ENCODE peak calls at places on chromosomes 12 and 14, in six cellular contexts. O is H1, F is HCT116, Z is HL-60, W is HepG2, V is prostate gland. L is an unnamed sample.

GRCh38 chr14:68896132-68896531 is 83.0 kb downstream of the ACTN1 start:
- DNase-seq in O (no peak), F (no peak), Z (no peak), W (no peak), V (no peak), L (no peak)

GRCh38 chr14:104639889-104640548 is 35.4 kb upstream of the TMEM179 start:
- DNase-seq in O (peak), F (peak), Z (peak), W (peak), V (peak), L (peak)

GRCh38 chr14:54692261-54692861 is 125.4 kb downstream of the SAMD4A start:
- DNase-seq in O (no peak), F (no peak), Z (no peak), W (no peak), V (no peak), L (no peak)

GRCh38 chr12:122981036-122981471 is 573 bp downstream of the ARL6IP4 start:
- DNase-seq in O (peak), F (no peak), Z (no peak), W (no peak), V (no peak), L (no peak)

GRCh38 chr12:89181271-89181920 is 170.9 kb downstream of the DUSP6 start:
- DNase-seq in O (no peak), F (no peak), Z (no peak), W (no peak), V (no peak), L (no peak)

GRCh38 chr12:27709932-27710591 is 570 bp upstream of the MRPS35 start:
- DNase-seq in O (peak), F (no peak), Z (peak), W (peak), V (peak), L (no peak)

GRCh38 chr12:1791104-1791927 is 29.0 kb upstream of the LRTM2 start:
- DNase-seq in O (peak), F (peak), Z (peak), W (peak), V (peak), L (peak)

GRCh38 chr14:69652942-69653680 is 41.7 kb downstream of the SUSD6 start:
- DNase-seq in O (no peak), F (no peak), Z (peak), W (no peak), V (no peak), L (peak)

GRCh38 chr14:72291908-72292688 is 359.9 kb downstream of the RGS6 start:
- DNase-seq in O (peak), F (peak), Z (no peak), W (peak), V (no peak), L (no peak)

GRCh38 chr12:92464911-92465310 is 237.9 kb upstream of the PLEKHG7 start:
- DNase-seq in O (no peak), F (no peak), Z (no peak), W (no peak), V (no peak), L (no peak)

GRCh38 chr12:109892165-109892715 is 7.8 kb upstream of the TCHP start:
- DNase-seq in O (no peak), F (no peak), Z (no peak), W (no peak), V (no peak), L (no peak)

GRCh38 chr12:27509032-27509431 is 15.0 kb upstream of the PPFIBP1 start:
- DNase-seq in O (no peak), F (no peak), Z (no peak), W (no peak), V (no peak), L (no peak)

GRCh38 chr14:78143489-78144145 is 26.6 kb upstream of the NRXN3 start:
- DNase-seq in O (no peak), F (no peak), Z (no peak), W (no peak), V (no peak), L (no peak)

GRCh38 chr14:104771918-104772706 is 19.2 kb downstream of the SIVA1 start:
- DNase-seq in O (no peak), F (no peak), Z (no peak), W (no peak), V (no peak), L (peak)

GRCh38 chr14:61145258-61145902 is 135.8 kb downstream of the TMEM30B start:
- DNase-seq in O (no peak), F (no peak), Z (no peak), W (no peak), V (peak), L (no peak)

GRCh38 chr12:56288705-56289387 is 11.3 kb downstream of the CS start:
- DNase-seq in O (no peak), F (no peak), Z (peak), W (no peak), V (no peak), L (no peak)

GRCh38 chr12:65306603-65307501 is 28.4 kb downstream of the MSRB3 start:
- DNase-seq in O (no peak), F (peak), Z (peak), W (peak), V (no peak), L (no peak)

GRCh38 chr14:36057452-36058142 is 118.9 kb downstream of the PTCSC3 start:
- DNase-seq in O (no peak), F (peak), Z (no peak), W (no peak), V (no peak), L (no peak)

GRCh38 chr12:124556896-124557501 is 10.4 kb downstream of the NCOR2 start:
- DNase-seq in O (no peak), F (no peak), Z (no peak), W (no peak), V (no peak), L (peak)

GRCh38 chr14:69610859-69611263 is 535 bp upstream of the SUSD6 start:
- DNase-seq in O (no peak), F (no peak), Z (no peak), W (no peak), V (no peak), L (no peak)

GRCh38 chr12:108568653-108569154 is 6.3 kb downstream of the ISCU start:
- DNase-seq in O (peak), F (no peak), Z (no peak), W (no peak), V (no peak), L (no peak)

GRCh38 chr14:21103710-21104447 is 3.0 kb downstream of the TMEM253 start:
- DNase-seq in O (peak), F (peak), Z (peak), W (peak), V (peak), L (peak)

GRCh38 chr12:68790952-68791234 is 17.1 kb upstream of the MDM2 start:
- DNase-seq in O (no peak), F (no peak), Z (no peak), W (no peak), V (no peak), L (no peak)

GRCh38 chr14:76257111-76257803 is 105.5 kb downstream of the GPATCH2L start:
- DNase-seq in O (no peak), F (no peak), Z (no peak), W (no peak), V (no peak), L (no peak)

GRCh38 chr12:81450920-81451739 is 308.0 kb downstream of the PPFIA2 start:
- DNase-seq in O (peak), F (peak), Z (peak), W (peak), V (peak), L (no peak)

GRCh38 chr14:100850841-100851585 is 25.1 kb downstream of the MEG3 start:
- DNase-seq in O (peak), F (peak), Z (peak), W (peak), V (peak), L (peak)

GRCh38 chr12:92539966-92540791 is 162.6 kb upstream of the PLEKHG7 start:
- DNase-seq in O (peak), F (no peak), Z (no peak), W (no peak), V (no peak), L (no peak)

GRCh38 chr12:45299132-45299692 is 83.3 kb downstream of the ANO6 start:
- DNase-seq in O (no peak), F (peak), Z (no peak), W (no peak), V (peak), L (no peak)

GRCh38 chr12:69977991-69978390 is 153.0 kb downstream of the MYRFL start:
- DNase-seq in O (no peak), F (no peak), Z (no peak), W (no peak), V (no peak), L (no peak)

DNA sequence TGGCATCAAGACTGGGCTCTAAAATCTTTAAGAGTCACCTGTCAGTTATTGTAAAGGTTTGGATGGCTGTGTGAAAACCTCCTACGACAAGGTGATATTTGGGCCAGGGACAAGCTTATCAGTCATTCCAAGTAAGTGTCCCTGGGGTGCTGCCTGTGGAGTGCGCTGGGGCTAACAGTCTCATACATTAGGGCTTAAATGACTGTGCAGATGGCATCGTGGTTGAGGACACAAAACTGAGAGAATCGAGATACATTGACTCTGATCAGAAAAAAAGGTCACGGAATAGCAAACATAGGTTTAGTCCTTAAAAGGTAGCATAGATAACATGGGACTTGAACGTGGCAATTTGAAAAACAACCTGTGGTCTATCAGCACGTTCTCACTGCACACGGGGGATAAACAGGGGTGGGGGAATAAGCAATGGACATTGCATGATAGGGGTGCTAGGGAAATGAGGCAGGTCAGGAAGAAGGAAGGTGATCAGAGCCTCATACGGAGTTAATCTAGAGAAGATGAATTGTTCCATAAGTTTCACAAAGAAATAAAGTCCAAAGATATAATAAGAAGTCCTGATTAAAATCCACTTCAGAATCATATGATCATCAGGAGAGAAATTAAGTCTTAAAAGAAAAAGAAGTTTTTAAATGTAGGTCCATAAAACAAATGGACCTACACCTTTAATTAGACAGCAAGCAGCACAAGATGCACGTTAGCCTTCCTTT is 100.3 kb downstream of the DAD1 start:
- DNase-seq in O (no peak), F (no peak), Z (no peak), W (no peak), V (no peak), L (no peak)
- TF ChIP-seq POLR2AphosphoS5 in O (no peak), F (no peak), Z (no peak), W (no peak), V (no peak), L (no peak)

GRCh38 chr12:31958601-31959000 is 614 bp upstream of the RESF1 start:
- DNase-seq in O (no peak), F (no peak), Z (no peak), W (peak), V (no peak), L (no peak)

GRCh38 chr12:31959051-31959700 is at the start of gene RESF1:
- DNase-seq in O (peak), F (peak), Z (peak), W (peak), V (peak), L (peak)

GRCh38 chr12:31962076-31962475 is 2.9 kb downstream of the RESF1 start:
- DNase-seq in O (no peak), F (no peak), Z (no peak), W (no peak), V (no peak), L (no peak)

GRCh38 chr12:31961137-31961536 is 1.9 kb downstream of the RESF1 start:
- DNase-seq in O (no peak), F (no peak), Z (no peak), W (no peak), V (no peak), L (no peak)

GRCh38 chr12:31959701-31960391 is 631 bp downstream of the RESF1 start:
- DNase-seq in O (no peak), F (no peak), Z (peak), W (peak), V (peak), L (peak)
- TF ChIP-seq POLR2AphosphoS5 in O (no peak), F (no peak), Z (peak), W (no peak), V (no peak), L (no peak)

DNA sequence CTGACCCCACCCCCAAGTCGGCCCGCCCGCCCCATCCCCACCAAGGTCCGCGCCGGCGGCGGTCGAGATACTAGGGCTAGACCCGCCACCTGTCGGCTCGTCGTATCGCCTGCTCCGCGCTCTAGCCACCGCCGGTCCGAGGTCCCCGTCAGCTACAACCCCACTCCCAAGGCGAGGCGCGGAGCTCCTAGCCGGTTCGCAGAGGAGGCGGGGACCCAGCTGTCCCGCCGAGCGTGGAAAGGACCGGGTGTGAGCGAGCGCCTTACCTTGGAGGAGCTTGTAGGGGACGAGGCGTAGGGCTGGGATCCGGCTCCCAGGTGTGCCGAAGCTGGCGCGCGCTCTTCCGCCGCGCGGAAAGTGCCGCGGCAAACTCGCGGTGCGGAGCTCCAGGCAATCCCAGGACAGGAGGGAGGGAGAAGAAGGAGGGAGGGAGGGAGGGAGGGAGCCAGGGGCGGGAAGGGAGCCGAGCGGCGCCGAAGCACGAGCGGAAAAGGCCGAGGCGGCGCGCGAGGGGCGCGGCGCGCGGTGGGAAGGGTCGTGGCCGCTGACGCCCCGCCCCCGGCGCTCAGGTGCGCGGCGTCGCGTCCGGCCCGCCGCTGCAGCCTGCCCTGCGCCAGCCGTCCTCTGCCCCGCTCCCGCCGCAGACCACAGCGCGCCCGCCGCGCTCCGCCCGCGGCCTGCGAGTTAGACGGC is at the start of gene PAWR:
- DNase-seq in O (peak), F (peak), Z (no peak), W (peak), V (peak), L (peak)
- TF ChIP-seq POLR2AphosphoS5 in O (peak), F (peak), Z (no peak), W (peak), V (no peak), L (no peak)

DNA sequence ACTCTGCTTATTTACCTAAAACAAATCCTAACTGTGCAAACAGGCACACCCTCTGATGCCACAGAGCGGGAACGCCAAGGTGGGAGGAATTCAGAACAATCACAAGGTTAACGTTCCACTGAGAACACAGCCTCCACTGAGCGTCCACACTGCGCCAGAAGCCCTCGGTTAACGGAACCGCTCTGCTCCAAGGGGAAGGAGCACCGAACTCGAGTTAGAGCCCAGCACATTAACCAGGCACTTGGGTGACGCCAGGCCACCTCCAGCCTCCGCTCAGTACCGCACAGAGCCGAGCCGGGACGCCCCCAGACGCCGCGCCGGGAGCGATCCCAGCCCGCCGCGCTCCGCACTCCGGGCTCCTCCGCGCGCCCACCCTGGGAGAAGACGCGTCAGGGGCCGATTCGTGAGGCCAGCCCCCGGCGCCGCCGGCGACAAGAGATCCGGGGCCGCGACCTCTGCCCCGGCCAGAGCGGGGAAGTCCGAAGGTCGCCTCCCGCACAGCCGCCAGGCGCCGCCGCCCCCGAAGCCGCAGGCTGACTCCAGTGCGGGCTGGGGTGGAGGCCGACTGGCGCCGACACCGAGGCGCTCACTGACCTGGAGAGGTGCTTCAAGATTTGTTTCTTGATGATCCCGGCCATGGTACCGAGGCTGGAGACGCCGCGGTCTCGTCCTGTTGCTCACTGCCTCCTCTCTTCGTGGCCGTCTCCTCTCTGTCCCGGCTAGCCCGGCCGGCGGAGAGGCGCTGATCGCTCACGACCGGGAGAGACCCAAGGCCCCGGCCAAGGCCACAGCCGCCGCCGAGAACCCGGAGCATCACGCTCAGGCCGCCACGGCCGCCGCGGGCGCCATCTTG is 450 bp downstream of the BLTP3B start:
- DNase-seq in O (peak), F (no peak), Z (peak), W (peak), V (peak), L (peak)
- TF ChIP-seq POLR2AphosphoS5 in O (peak), F (peak), Z (peak), W (peak), V (peak), L (peak)

GRCh38 chr12:575948-576612 is 87.2 kb downstream of the NINJ2 start:
- DNase-seq in O (peak), F (peak), Z (peak), W (peak), V (peak), L (peak)
- TF ChIP-seq POLR2AphosphoS5 in O (no peak), F (peak), Z (peak), W (peak), V (peak), L (no peak)

DNA sequence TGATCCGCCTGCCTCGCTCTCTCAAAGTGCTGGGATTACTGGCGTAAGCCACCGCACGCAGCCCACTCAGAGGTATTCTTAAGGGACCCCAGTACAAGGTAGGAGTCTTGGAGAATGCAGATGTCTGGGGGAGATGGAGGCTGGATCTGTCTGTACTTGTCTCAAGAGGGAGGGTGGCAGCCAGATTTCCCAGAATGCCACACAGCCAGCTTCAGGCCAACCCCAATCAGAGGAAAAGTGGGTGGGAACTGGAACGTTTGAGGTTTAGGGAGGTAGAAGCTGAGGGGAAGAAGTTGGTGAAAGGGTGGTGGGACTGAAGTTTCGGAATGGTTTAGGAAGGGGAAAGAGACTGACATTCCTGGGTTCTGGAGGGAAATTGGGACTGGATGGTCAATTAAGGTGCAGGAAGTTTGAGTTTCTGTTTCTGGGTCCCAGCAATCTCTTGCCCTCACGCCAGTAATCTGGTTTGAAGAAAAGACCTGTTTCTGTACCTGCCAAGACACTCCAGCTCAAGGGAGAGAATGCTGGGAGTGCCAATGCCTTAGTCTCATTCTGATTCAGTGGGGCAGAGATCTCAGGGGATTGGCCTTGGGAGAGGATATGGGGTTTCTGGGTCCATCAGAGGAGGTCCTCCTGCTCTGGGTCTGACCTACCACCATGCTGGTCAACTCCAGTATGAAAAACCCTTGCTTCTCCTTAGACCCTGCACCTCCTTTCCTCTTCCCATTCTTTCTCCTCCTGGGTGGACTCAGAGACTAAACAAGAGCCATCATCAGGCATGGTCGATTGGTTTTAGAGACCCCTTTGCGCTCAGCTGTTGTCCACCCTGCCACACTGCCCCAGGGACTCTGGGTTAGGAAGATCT is 8.2 kb upstream of the ZNF385A start:
- DNase-seq in O (no peak), F (no peak), Z (no peak), W (no peak), V (no peak), L (no peak)
- TF ChIP-seq POLR2AphosphoS5 in O (no peak), F (no peak), Z (no peak), W (no peak), V (peak), L (no peak)

DNA sequence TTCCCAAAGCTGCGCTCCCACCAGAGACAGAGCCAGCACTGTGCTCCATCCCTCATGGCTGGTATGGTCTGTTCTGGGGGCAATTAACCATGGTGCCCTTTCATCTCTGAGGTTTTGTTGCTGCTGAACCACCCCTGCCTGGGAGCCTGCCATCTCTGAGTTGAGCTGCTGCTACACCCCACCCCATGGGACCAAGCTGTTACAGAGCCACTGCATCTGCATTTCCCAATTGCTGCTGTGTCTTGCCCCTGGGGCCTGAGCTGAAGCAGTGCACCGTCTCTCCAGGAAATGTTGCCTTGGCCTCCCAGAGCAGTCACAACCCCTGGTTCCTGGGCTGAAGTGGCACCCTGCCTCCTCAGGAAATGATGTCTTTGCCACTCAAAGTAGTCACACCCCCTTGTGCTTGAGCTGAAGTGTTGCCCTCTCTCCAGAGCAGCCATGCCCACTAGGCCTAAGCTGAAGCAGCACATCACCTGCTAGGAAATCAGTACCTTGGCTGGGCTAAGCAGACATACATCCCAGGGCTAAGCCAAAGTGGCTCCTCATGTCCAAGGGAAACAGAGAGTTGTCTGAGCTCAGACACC is 140.3 kb downstream of the RERGL start:
- DNase-seq in O (no peak), F (no peak), Z (no peak), W (no peak), V (no peak), L (no peak)
- TF ChIP-seq POLR2AphosphoS5 in O (no peak), F (no peak), Z (no peak), W (no peak), V (no peak), L (no peak)